ENCODE peak calls at places on chromosomes 11 and 22, in seven cellular contexts. One of them, this sample, is unnamed.

GRCh38 chr11:61333638-61334433 is 808 bp downstream of the TKFC start:
- DNase-seq in suprapubic skin: no peak
- DNase-seq in foreskin keratinocyte: no peak
- DNase-seq in body of pancreas: no peak
- DNase-seq in CD8-positive, alpha-beta memory T cell: no peak
- DNase-seq in neuronal stem cell: no peak
- DNase-seq in right atrium auricular region: no peak
- DNase-seq in this sample: no peak

GRCh38 chr11:67271548-67272284 is 5.4 kb downstream of the GRK2 start:
- DNase-seq in neuronal stem cell: no peak
- DNase-seq in right atrium auricular region: no peak
- DNase-seq in suprapubic skin: no peak
- DNase-seq in foreskin keratinocyte: no peak
- DNase-seq in CD8-positive, alpha-beta memory T cell: peak
- DNase-seq in body of pancreas: no peak
- DNase-seq in this sample: no peak

GRCh38 chr11:45852712-45853101 is 5.4 kb downstream of the CRY2 start:
- DNase-seq in neuronal stem cell: no peak
- DNase-seq in foreskin keratinocyte: no peak
- DNase-seq in CD8-positive, alpha-beta memory T cell: no peak
- DNase-seq in body of pancreas: no peak
- DNase-seq in suprapubic skin: no peak
- DNase-seq in right atrium auricular region: no peak
- DNase-seq in this sample: no peak

GRCh38 chr11:116691779-116692178 is 81.0 kb downstream of the BUD13 start:
- DNase-seq in right atrium auricular region: peak
- DNase-seq in suprapubic skin: peak
- DNase-seq in CD8-positive, alpha-beta memory T cell: peak
- DNase-seq in neuronal stem cell: peak
- DNase-seq in body of pancreas: peak
- DNase-seq in foreskin keratinocyte: no peak
- DNase-seq in this sample: no peak

GRCh38 chr22:36911887-36912661 is 1.4 kb upstream of the CSF2RB start:
- DNase-seq in suprapubic skin: no peak
- DNase-seq in neuronal stem cell: no peak
- DNase-seq in body of pancreas: no peak
- DNase-seq in right atrium auricular region: no peak
- DNase-seq in foreskin keratinocyte: peak
- DNase-seq in CD8-positive, alpha-beta memory T cell: no peak
- DNase-seq in this sample: no peak

GRCh38 chr11:9784602-9785315 is 120.9 kb downstream of the SWAP70 start:
- DNase-seq in body of pancreas: no peak
- DNase-seq in CD8-positive, alpha-beta memory T cell: no peak
- DNase-seq in right atrium auricular region: peak
- DNase-seq in foreskin keratinocyte: no peak
- DNase-seq in neuronal stem cell: no peak
- DNase-seq in suprapubic skin: no peak
- DNase-seq in this sample: no peak

GRCh38 chr11:13126430-13126829 is 117.3 kb downstream of the RASSF10 start:
- DNase-seq in suprapubic skin: no peak
- DNase-seq in neuronal stem cell: no peak
- DNase-seq in body of pancreas: no peak
- DNase-seq in right atrium auricular region: no peak
- DNase-seq in foreskin keratinocyte: peak
- DNase-seq in CD8-positive, alpha-beta memory T cell: no peak
- DNase-seq in this sample: peak

GRCh38 chr11:67648140-67648795 is 2.3 kb downstream of the ACY3 start:
- DNase-seq in neuronal stem cell: no peak
- DNase-seq in right atrium auricular region: no peak
- DNase-seq in suprapubic skin: no peak
- DNase-seq in body of pancreas: peak
- DNase-seq in foreskin keratinocyte: no peak
- DNase-seq in CD8-positive, alpha-beta memory T cell: peak
- DNase-seq in this sample: no peak

GRCh38 chr11:61959026-61959608 is 8.3 kb downstream of the FTH1 start:
- DNase-seq in foreskin keratinocyte: peak
- DNase-seq in suprapubic skin: peak
- DNase-seq in right atrium auricular region: peak
- DNase-seq in body of pancreas: no peak
- DNase-seq in CD8-positive, alpha-beta memory T cell: no peak
- DNase-seq in neuronal stem cell: no peak
- DNase-seq in this sample: no peak

GRCh38 chr22:27461470-27461869 is 340.1 kb downstream of the MN1 start:
- DNase-seq in suprapubic skin: no peak
- DNase-seq in right atrium auricular region: no peak
- DNase-seq in body of pancreas: no peak
- DNase-seq in neuronal stem cell: peak
- DNase-seq in foreskin keratinocyte: peak
- DNase-seq in CD8-positive, alpha-beta memory T cell: no peak
- DNase-seq in this sample: peak

GRCh38 chr11:65629579-65629978 is 8.3 kb upstream of the SIPA1 start:
- DNase-seq in body of pancreas: no peak
- DNase-seq in foreskin keratinocyte: no peak
- DNase-seq in neuronal stem cell: no peak
- DNase-seq in suprapubic skin: no peak
- DNase-seq in right atrium auricular region: no peak
- DNase-seq in CD8-positive, alpha-beta memory T cell: no peak
- DNase-seq in this sample: no peak

GRCh38 chr22:42626431-42626830 is 11.7 kb upstream of the POLDIP3 start:
- DNase-seq in suprapubic skin: no peak
- DNase-seq in foreskin keratinocyte: no peak
- DNase-seq in body of pancreas: no peak
- DNase-seq in CD8-positive, alpha-beta memory T cell: no peak
- DNase-seq in neuronal stem cell: no peak
- DNase-seq in right atrium auricular region: no peak
- DNase-seq in this sample: no peak

GRCh38 chr22:37147186-37147990 is 2.3 kb downstream of the IL2RB start:
- DNase-seq in foreskin keratinocyte: no peak
- DNase-seq in neuronal stem cell: no peak
- DNase-seq in suprapubic skin: no peak
- DNase-seq in right atrium auricular region: no peak
- DNase-seq in body of pancreas: no peak
- DNase-seq in CD8-positive, alpha-beta memory T cell: no peak
- DNase-seq in this sample: no peak

GRCh38 chr11:111944651-111945051 is 7.5 kb downstream of the DIXDC1 start:
- DNase-seq in suprapubic skin: no peak
- DNase-seq in right atrium auricular region: peak
- DNase-seq in body of pancreas: no peak
- DNase-seq in CD8-positive, alpha-beta memory T cell: no peak
- DNase-seq in neuronal stem cell: no peak
- DNase-seq in foreskin keratinocyte: peak
- DNase-seq in this sample: peak

GRCh38 chr11:119518746-119519382 is 95.9 kb upstream of the THY1 start:
- DNase-seq in suprapubic skin: no peak
- DNase-seq in body of pancreas: no peak
- DNase-seq in right atrium auricular region: no peak
- DNase-seq in foreskin keratinocyte: peak
- DNase-seq in CD8-positive, alpha-beta memory T cell: no peak
- DNase-seq in neuronal stem cell: peak
- DNase-seq in this sample: peak

GRCh38 chr11:1226981-1227550 is 4.2 kb downstream of the MUC5B start:
- DNase-seq in neuronal stem cell: no peak
- DNase-seq in CD8-positive, alpha-beta memory T cell: peak
- DNase-seq in suprapubic skin: peak
- DNase-seq in foreskin keratinocyte: no peak
- DNase-seq in right atrium auricular region: no peak
- DNase-seq in body of pancreas: no peak
- DNase-seq in this sample: no peak

GRCh38 chr22:26072611-26073010 is 96.7 kb upstream of the SEZ6L start:
- DNase-seq in right atrium auricular region: no peak
- DNase-seq in CD8-positive, alpha-beta memory T cell: no peak
- DNase-seq in body of pancreas: no peak
- DNase-seq in foreskin keratinocyte: no peak
- DNase-seq in neuronal stem cell: no peak
- DNase-seq in suprapubic skin: no peak
- DNase-seq in this sample: no peak

GRCh38 chr11:72781313-72782080 is 12.3 kb downstream of the STARD10 start:
- DNase-seq in CD8-positive, alpha-beta memory T cell: peak
- DNase-seq in body of pancreas: peak
- DNase-seq in suprapubic skin: no peak
- DNase-seq in neuronal stem cell: no peak
- DNase-seq in foreskin keratinocyte: no peak
- DNase-seq in right atrium auricular region: no peak
- DNase-seq in this sample: no peak

DNA sequence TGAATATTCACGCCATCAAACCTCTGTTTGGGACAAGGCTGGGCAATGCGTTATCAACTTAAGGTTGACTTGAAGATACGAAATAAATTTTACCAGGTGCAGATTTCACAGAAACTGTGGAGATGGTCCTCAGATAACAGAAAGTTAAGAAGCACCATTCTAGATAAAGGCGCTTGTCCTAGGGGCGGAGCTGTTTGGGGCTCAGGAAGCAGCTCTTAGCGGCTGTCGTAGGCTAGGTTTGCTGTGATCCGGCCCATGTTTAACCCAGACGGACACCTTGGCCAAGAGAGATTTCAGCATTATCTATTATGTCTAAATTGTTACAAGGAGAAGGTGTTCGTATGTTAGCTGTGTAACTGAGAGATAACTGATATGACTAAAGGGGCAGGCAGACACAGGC is 25.6 kb downstream of the TPCN2 start:
- DNase-seq in neuronal stem cell: no peak
- DNase-seq in suprapubic skin: no peak
- DNase-seq in foreskin keratinocyte: no peak
- DNase-seq in body of pancreas: no peak
- DNase-seq in right atrium auricular region: no peak
- DNase-seq in CD8-positive, alpha-beta memory T cell: no peak
- DNase-seq in this sample: no peak
- H3K27ac ChIP-seq in neuronal stem cell: no peak
- H3K27ac ChIP-seq in suprapubic skin: peak
- H3K27ac ChIP-seq in foreskin keratinocyte: no peak
- H3K27ac ChIP-seq in body of pancreas: no peak
- H3K27ac ChIP-seq in right atrium auricular region: peak
- H3K27ac ChIP-seq in CD8-positive, alpha-beta memory T cell: no peak
- H3K27ac ChIP-seq in this sample: no peak

GRCh38 chr22:40856513-40857308 is at the start of the genes ST13 and XPNPEP3:
- DNase-seq in body of pancreas: peak
- DNase-seq in CD8-positive, alpha-beta memory T cell: peak
- DNase-seq in foreskin keratinocyte: peak
- DNase-seq in neuronal stem cell: peak
- DNase-seq in right atrium auricular region: peak
- DNase-seq in suprapubic skin: peak
- DNase-seq in this sample: peak

GRCh38 chr22:40853330-40853729 is 3.1 kb downstream of the ST13 start:
- DNase-seq in right atrium auricular region: no peak
- DNase-seq in CD8-positive, alpha-beta memory T cell: no peak
- DNase-seq in foreskin keratinocyte: no peak
- DNase-seq in body of pancreas: no peak
- DNase-seq in neuronal stem cell: no peak
- DNase-seq in suprapubic skin: no peak
- DNase-seq in this sample: no peak

GRCh38 chr22:40855960-40856512 is 403 bp downstream of the ST13 start:
- DNase-seq in neuronal stem cell: peak
- DNase-seq in right atrium auricular region: no peak
- DNase-seq in suprapubic skin: no peak
- DNase-seq in body of pancreas: peak
- DNase-seq in foreskin keratinocyte: peak
- DNase-seq in CD8-positive, alpha-beta memory T cell: no peak
- DNase-seq in this sample: no peak

GRCh38 chr22:40853961-40854360 is 2.5 kb downstream of the ST13 start:
- DNase-seq in right atrium auricular region: no peak
- DNase-seq in suprapubic skin: no peak
- DNase-seq in foreskin keratinocyte: peak
- DNase-seq in CD8-positive, alpha-beta memory T cell: no peak
- DNase-seq in body of pancreas: no peak
- DNase-seq in neuronal stem cell: no peak
- DNase-seq in this sample: no peak

DNA sequence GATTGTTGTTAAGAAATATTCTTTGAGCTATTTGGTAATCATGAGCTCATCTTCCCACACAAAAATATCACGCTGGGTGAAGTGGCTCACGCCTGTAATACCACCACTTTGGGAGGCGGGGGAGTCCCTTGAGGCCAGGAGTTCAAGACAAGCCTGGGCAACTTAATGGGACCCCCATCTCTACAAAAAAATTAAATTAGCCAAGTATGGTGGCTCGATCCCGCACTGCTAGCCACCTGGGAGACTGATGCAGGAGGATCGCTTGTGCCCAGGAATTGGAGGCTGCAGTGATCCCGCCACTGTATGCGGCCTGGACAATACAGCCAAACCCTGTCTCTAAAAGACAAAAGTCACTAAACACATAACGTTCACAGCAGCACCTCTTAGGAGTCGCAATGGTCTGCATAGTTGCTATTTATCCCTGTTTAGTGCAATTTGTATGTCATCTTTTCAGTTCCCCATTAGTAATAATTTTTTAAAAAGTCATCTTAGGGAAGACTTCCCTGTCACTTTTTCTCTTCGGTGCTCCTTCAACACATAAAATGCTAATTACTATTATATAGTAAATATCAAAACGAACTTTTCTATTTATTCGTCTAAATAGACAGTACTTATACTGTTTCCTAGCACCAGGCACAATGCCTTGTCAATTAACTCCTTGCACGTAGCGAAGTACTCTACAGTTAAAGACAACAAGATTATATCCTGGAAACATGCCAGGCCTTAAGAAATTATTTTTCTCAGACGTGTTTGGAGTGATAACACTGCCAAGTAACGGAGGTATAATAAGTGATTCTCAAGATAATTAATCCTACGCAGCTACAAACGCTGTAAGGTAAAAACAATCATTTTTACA is 1.1 kb downstream of the ST13 start:
- DNase-seq in CD8-positive, alpha-beta memory T cell: no peak
- DNase-seq in right atrium auricular region: no peak
- DNase-seq in neuronal stem cell: no peak
- DNase-seq in body of pancreas: no peak
- DNase-seq in foreskin keratinocyte: peak
- DNase-seq in suprapubic skin: no peak
- DNase-seq in this sample: no peak
- H3K27ac ChIP-seq in CD8-positive, alpha-beta memory T cell: peak
- H3K27ac ChIP-seq in right atrium auricular region: peak
- H3K27ac ChIP-seq in neuronal stem cell: no peak
- H3K27ac ChIP-seq in body of pancreas: peak
- H3K27ac ChIP-seq in foreskin keratinocyte: peak
- H3K27ac ChIP-seq in suprapubic skin: peak
- H3K27ac ChIP-seq in this sample: peak

DNA sequence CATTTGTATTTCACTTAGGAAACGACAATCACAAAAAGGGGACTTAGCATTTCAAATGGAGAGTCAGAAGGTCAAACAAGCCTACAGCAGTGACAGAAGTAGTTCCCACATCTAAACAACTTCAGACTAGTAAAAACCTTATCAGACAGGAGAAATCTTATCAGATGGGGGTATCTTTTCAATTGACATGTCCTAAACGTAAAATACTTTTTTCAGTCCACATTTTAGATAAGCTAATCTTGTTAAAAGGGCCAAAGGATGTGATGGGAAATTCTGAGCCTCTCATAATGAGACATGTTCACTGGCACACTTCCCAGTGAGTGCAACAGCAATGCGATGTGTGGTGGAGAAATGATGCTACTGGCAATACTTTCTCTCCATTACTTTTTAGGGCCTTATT is 2.4 kb downstream of the MAPK1 start:
- DNase-seq in neuronal stem cell: no peak
- DNase-seq in foreskin keratinocyte: peak
- DNase-seq in suprapubic skin: no peak
- DNase-seq in body of pancreas: peak
- DNase-seq in right atrium auricular region: peak
- DNase-seq in CD8-positive, alpha-beta memory T cell: no peak
- DNase-seq in this sample: no peak
- H3K27ac ChIP-seq in neuronal stem cell: no peak
- H3K27ac ChIP-seq in foreskin keratinocyte: no peak
- H3K27ac ChIP-seq in suprapubic skin: no peak
- H3K27ac ChIP-seq in body of pancreas: no peak
- H3K27ac ChIP-seq in right atrium auricular region: peak
- H3K27ac ChIP-seq in CD8-positive, alpha-beta memory T cell: no peak
- H3K27ac ChIP-seq in this sample: no peak

GRCh38 chr22:39446239-39446721 is 10.5 kb upstream of the MGAT3 start:
- DNase-seq in right atrium auricular region: no peak
- DNase-seq in body of pancreas: no peak
- DNase-seq in neuronal stem cell: no peak
- DNase-seq in foreskin keratinocyte: no peak
- DNase-seq in CD8-positive, alpha-beta memory T cell: peak
- DNase-seq in suprapubic skin: no peak
- DNase-seq in this sample: no peak
- H3K27ac ChIP-seq in right atrium auricular region: no peak
- H3K27ac ChIP-seq in body of pancreas: no peak
- H3K27ac ChIP-seq in neuronal stem cell: no peak
- H3K27ac ChIP-seq in foreskin keratinocyte: no peak
- H3K27ac ChIP-seq in CD8-positive, alpha-beta memory T cell: no peak
- H3K27ac ChIP-seq in suprapubic skin: no peak
- H3K27ac ChIP-seq in this sample: no peak

This sample was measured in epithelial cell of prostate.